ENCODE peak calls at places on chromosomes 13 and 19, in four cellular contexts. L is GM12878, T is SK-N-SH, Q is K562. K is an unnamed sample.

GRCh38 chr19:33054623-33055022 is 10.1 kb downstream of the RHPN2 start:
- DNase-seq in Q (no peak), L (no peak), T (no peak), K (no peak)

GRCh38 chr13:39820606-39821005 is 165.1 kb downstream of the COG6 start:
- DNase-seq in L (no peak), T (no peak), Q (no peak), K (no peak)

GRCh38 chr19:6416658-6417405 is 7.8 kb downstream of the KHSRP start:
- DNase-seq in T (peak), L (no peak), Q (no peak), K (no peak)

GRCh38 chr13:49641810-49642291 is 13.5 kb downstream of the ARL11 start:
- DNase-seq in Q (peak), L (no peak), T (no peak), K (peak)

GRCh38 chr19:10615429-10616023 is 9.8 kb upstream of the SLC44A2 start:
- DNase-seq in T (no peak), Q (no peak), L (no peak), K (no peak)

GRCh38 chr19:56270676-56271075 is 1.9 kb upstream of the EDDM13 start:
- DNase-seq in T (no peak), L (no peak), Q (no peak), K (peak)

GRCh38 chr19:44752816-44753618 is 4.5 kb downstream of the BCL3 start:
- DNase-seq in Q (peak), L (peak), T (peak), K (peak)

GRCh38 chr19:39090881-39091280 is 6.7 kb downstream of the ACP7 start:
- DNase-seq in Q (no peak), L (no peak), T (no peak), K (no peak)

GRCh38 chr19:518292-519231 is 11.3 kb downstream of the TPGS1 start:
- DNase-seq in T (no peak), L (no peak), Q (peak), K (peak)

GRCh38 chr19:17908244-17908643 is 24.6 kb upstream of the CCDC124 start:
- DNase-seq in Q (no peak), L (no peak), T (no peak), K (no peak)

GRCh38 chr13:74570834-74571233 is 436.6 kb upstream of the KLF12 start:
- DNase-seq in T (no peak), Q (no peak), L (no peak), K (peak)

GRCh38 chr13:56189439-56189838 is 951.3 kb upstream of the PRR20A start:
- DNase-seq in T (no peak), Q (no peak), L (no peak), K (no peak)

DNA sequence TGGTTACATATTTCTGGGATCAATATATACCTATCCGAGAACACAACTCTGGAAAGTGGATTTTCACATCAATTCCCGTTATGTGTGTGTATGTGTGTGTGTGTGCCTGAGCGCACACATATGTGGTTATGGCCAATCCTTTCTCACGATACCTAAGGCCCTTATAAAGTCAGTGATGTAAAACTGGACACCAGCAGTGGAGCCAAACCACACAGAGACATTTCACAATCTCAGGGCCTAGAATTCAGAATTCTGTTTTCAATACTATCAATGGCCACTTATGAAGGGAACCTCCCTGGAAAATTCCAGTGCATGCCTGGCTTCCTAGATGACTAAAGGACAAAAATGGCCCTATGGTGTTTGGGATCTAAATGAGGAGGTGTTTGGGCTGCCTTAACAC is 187.3 kb upstream of the UBL3 start:
- DNase-seq in T (no peak), Q (no peak), L (no peak), K (peak)
- TF ChIP-seq MXI1 in T (no peak), Q (no peak), L (no peak), K (no peak)

GRCh38 chr13:111395511-111396393 is 75.3 kb downstream of the TEX29 start:
- DNase-seq in Q (no peak), L (no peak), T (no peak), K (no peak)
- TF ChIP-seq MXI1 in Q (no peak), L (no peak), T (no peak), K (no peak)

GRCh38 chr13:99505814-99506269 is 4.6 kb downstream of the TM9SF2 start:
- DNase-seq in L (no peak), T (peak), Q (no peak), K (peak)
- TF ChIP-seq MXI1 in L (no peak), T (no peak), Q (no peak), K (no peak)

GRCh38 chr19:1725100-1726064 is 27.9 kb upstream of the ONECUT3 start:
- DNase-seq in T (peak), Q (peak), L (no peak), K (peak)
- TF ChIP-seq MXI1 in T (no peak), Q (no peak), L (no peak), K (no peak)

DNA sequence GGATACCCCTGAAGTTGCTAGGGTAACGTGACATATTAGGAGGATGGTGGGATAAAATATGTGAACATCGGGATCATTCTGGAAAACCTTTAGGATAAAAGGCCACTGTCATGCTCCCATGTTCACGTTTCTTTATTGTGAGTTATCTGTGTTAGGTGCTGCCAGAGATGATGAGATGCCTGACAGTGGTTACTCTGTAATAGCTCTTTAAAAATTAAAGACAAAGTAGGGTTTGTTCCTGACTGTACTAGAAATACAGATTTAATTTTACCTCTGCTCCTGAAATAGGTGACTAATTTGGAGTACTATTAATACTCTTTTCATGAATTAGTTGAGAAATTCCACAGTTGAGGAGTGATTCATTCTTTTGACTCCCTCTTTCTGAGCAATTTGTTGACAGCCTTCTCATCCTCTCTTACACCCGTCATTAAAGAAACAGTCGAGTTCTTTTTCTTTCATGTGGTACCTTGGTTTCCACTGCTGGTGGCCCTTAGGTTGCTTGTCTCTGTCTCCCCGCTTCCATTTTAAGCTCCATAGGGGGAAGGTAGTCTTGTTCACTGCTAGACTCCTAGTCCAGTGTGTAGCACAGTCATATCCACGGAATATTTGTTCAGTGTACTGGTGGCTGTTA is 28.4 kb downstream of the SAE1 start:
- DNase-seq in L (no peak), T (no peak), Q (no peak), K (peak)
- TF ChIP-seq MXI1 in L (no peak), T (no peak), Q (no peak), K (no peak)

GRCh38 chr13:112348642-112349345 is 27.4 kb upstream of the SPACA7 start:
- DNase-seq in Q (no peak), T (no peak), L (no peak), K (no peak)
- TF ChIP-seq MXI1 in Q (no peak), T (no peak), L (no peak), K (no peak)

DNA sequence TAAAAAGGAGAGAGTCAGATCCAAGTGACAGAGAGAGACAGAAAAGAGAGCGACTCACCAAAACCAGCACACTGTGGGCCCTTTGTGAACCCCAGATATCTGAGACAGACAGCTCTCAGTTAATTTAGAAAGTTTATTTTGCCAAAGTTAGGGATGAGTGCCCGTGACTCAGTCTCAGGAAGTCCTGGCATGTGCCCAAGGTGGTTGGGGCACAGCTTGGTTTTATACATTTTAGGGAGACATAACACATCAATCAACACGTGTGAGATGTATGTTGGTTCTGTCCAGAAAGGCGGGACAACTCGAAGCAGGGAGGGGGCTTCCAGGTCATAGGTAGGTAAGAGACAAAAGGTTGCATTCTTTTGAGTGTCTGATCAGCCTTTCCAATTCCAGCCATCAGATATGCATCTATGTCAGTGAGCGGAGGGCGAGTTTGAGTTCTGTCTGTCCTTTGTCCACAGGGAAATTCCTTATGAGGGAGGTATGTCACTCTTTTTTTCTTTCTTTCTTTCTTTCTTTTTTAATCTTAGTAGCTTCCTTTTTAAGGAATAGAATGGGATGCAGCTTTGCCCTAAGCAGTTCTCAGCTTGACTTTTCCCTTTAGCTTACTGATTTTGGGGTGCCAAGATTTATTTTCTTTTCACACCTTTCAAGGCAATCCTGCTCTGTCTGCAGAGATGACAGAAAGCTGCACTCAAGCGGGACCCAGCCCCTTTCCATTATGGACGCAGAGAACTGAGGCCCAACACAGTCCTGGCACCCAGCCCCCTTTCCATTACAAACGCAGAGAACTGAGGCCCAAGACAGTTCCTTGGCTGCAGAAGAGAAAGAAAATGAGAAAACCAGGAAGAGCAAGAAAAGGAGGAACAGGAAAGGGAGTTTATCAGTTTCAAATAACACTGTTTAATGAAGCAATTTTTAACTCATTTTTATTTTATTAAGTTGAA is 37.1 kb upstream of the ATP11A start:
- DNase-seq in T (no peak), L (no peak), Q (no peak), K (no peak)
- TF ChIP-seq MXI1 in T (no peak), L (no peak), Q (no peak), K (no peak)

K was measured in IMR-90.